ENCODE peak calls at places on chromosomes 6 and 20, in nine cellular contexts. One of them, this sample, is unnamed.

GRCh38 chr6:139882977-139883728 is 508.7 kb upstream of the CITED2 start:
- DNase-seq in gastrocnemius medialis: no peak
- DNase-seq in HL-60: no peak
- DNase-seq in thoracic aorta: no peak
- DNase-seq in AG04450: no peak
- DNase-seq in mammary epithelial cell: no peak
- DNase-seq in neural progenitor cell: no peak
- DNase-seq in RWPE1: peak
- DNase-seq in uterus: no peak
- DNase-seq in this sample: no peak

GRCh38 chr20:33444797-33445560 is 1.4 kb upstream of the SNTA1 start:
- DNase-seq in AG04450: no peak
- DNase-seq in neural progenitor cell: no peak
- DNase-seq in mammary epithelial cell: no peak
- DNase-seq in RWPE1: no peak
- DNase-seq in HL-60: no peak
- DNase-seq in uterus: no peak
- DNase-seq in thoracic aorta: no peak
- DNase-seq in gastrocnemius medialis: peak
- DNase-seq in this sample: no peak

GRCh38 chr6:142871910-142872331 is 73.1 kb downstream of the HIVEP2 start:
- DNase-seq in RWPE1: peak
- DNase-seq in thoracic aorta: no peak
- DNase-seq in mammary epithelial cell: peak
- DNase-seq in gastrocnemius medialis: peak
- DNase-seq in uterus: no peak
- DNase-seq in neural progenitor cell: no peak
- DNase-seq in HL-60: no peak
- DNase-seq in AG04450: peak
- DNase-seq in this sample: no peak

GRCh38 chr20:53949319-53949839 is 121.0 kb downstream of the BCAS1 start:
- DNase-seq in gastrocnemius medialis: no peak
- DNase-seq in HL-60: no peak
- DNase-seq in uterus: no peak
- DNase-seq in RWPE1: peak
- DNase-seq in thoracic aorta: no peak
- DNase-seq in mammary epithelial cell: peak
- DNase-seq in neural progenitor cell: no peak
- DNase-seq in AG04450: no peak
- DNase-seq in this sample: peak

GRCh38 chr6:24646771-24647170 is 780 bp upstream of the KIAA0319 start:
- DNase-seq in RWPE1: peak
- DNase-seq in thoracic aorta: no peak
- DNase-seq in mammary epithelial cell: peak
- DNase-seq in uterus: no peak
- DNase-seq in AG04450: no peak
- DNase-seq in neural progenitor cell: no peak
- DNase-seq in HL-60: no peak
- DNase-seq in gastrocnemius medialis: no peak
- DNase-seq in this sample: no peak

GRCh38 chr20:45969712-45970634 is 2.0 kb downstream of the ZNF335 start:
- DNase-seq in gastrocnemius medialis: no peak
- DNase-seq in HL-60: no peak
- DNase-seq in RWPE1: peak
- DNase-seq in neural progenitor cell: peak
- DNase-seq in AG04450: peak
- DNase-seq in mammary epithelial cell: peak
- DNase-seq in thoracic aorta: no peak
- DNase-seq in uterus: peak
- DNase-seq in this sample: peak

GRCh38 chr20:48384147-48384818 is 443.5 kb downstream of the PREX1 start:
- DNase-seq in thoracic aorta: no peak
- DNase-seq in uterus: no peak
- DNase-seq in RWPE1: peak
- DNase-seq in AG04450: no peak
- DNase-seq in HL-60: no peak
- DNase-seq in neural progenitor cell: no peak
- DNase-seq in gastrocnemius medialis: no peak
- DNase-seq in mammary epithelial cell: no peak
- DNase-seq in this sample: no peak

GRCh38 chr6:150966786-150967185 is 101.3 kb downstream of the MTHFD1L start:
- DNase-seq in gastrocnemius medialis: no peak
- DNase-seq in AG04450: no peak
- DNase-seq in thoracic aorta: no peak
- DNase-seq in HL-60: no peak
- DNase-seq in uterus: no peak
- DNase-seq in RWPE1: no peak
- DNase-seq in mammary epithelial cell: no peak
- DNase-seq in neural progenitor cell: no peak
- DNase-seq in this sample: no peak

GRCh38 chr6:125598422-125598821 is 151.0 kb upstream of the HEY2 start:
- DNase-seq in AG04450: peak
- DNase-seq in thoracic aorta: peak
- DNase-seq in neural progenitor cell: no peak
- DNase-seq in gastrocnemius medialis: peak
- DNase-seq in uterus: peak
- DNase-seq in RWPE1: peak
- DNase-seq in HL-60: peak
- DNase-seq in mammary epithelial cell: peak
- DNase-seq in this sample: peak

GRCh38 chr6:20399518-20399917 is 2.2 kb upstream of the E2F3 start:
- DNase-seq in gastrocnemius medialis: no peak
- DNase-seq in neural progenitor cell: no peak
- DNase-seq in uterus: no peak
- DNase-seq in AG04450: no peak
- DNase-seq in thoracic aorta: no peak
- DNase-seq in HL-60: no peak
- DNase-seq in mammary epithelial cell: no peak
- DNase-seq in RWPE1: no peak
- DNase-seq in this sample: no peak

GRCh38 chr6:20401403-20402180 is at the start of gene E2F3:
- DNase-seq in thoracic aorta: peak
- DNase-seq in RWPE1: peak
- DNase-seq in gastrocnemius medialis: peak
- DNase-seq in AG04450: peak
- DNase-seq in HL-60: peak
- DNase-seq in mammary epithelial cell: peak
- DNase-seq in uterus: peak
- DNase-seq in neural progenitor cell: peak
- DNase-seq in this sample: peak

GRCh38 chr6:20402181-20403079 is 751 bp downstream of the E2F3 start:
- DNase-seq in neural progenitor cell: peak
- DNase-seq in AG04450: no peak
- DNase-seq in uterus: peak
- DNase-seq in gastrocnemius medialis: peak
- DNase-seq in mammary epithelial cell: peak
- DNase-seq in RWPE1: peak
- DNase-seq in HL-60: peak
- DNase-seq in thoracic aorta: no peak
- DNase-seq in this sample: peak

GRCh38 chr6:20403080-20403765 is 1.5 kb downstream of the E2F3 start:
- DNase-seq in RWPE1: peak
- DNase-seq in HL-60: peak
- DNase-seq in mammary epithelial cell: peak
- DNase-seq in AG04450: no peak
- DNase-seq in gastrocnemius medialis: peak
- DNase-seq in neural progenitor cell: peak
- DNase-seq in uterus: peak
- DNase-seq in thoracic aorta: peak
- DNase-seq in this sample: peak

GRCh38 chr6:20400476-20401402 is 940 bp upstream of the E2F3 start:
- DNase-seq in RWPE1: peak
- DNase-seq in mammary epithelial cell: peak
- DNase-seq in gastrocnemius medialis: peak
- DNase-seq in AG04450: no peak
- DNase-seq in thoracic aorta: no peak
- DNase-seq in uterus: peak
- DNase-seq in neural progenitor cell: peak
- DNase-seq in HL-60: no peak
- DNase-seq in this sample: no peak
- TF ChIP-seq CTCF in RWPE1: peak
- TF ChIP-seq CTCF in mammary epithelial cell: peak
- TF ChIP-seq CTCF in gastrocnemius medialis: peak
- TF ChIP-seq CTCF in AG04450: peak
- TF ChIP-seq CTCF in thoracic aorta: peak
- TF ChIP-seq CTCF in uterus: no peak
- TF ChIP-seq CTCF in neural progenitor cell: peak
- TF ChIP-seq CTCF in HL-60: no peak
- TF ChIP-seq CTCF in this sample: peak

GRCh38 chr20:57251344-57251743 is 15.1 kb downstream of the BMP7 start:
- DNase-seq in mammary epithelial cell: no peak
- DNase-seq in RWPE1: no peak
- DNase-seq in uterus: no peak
- DNase-seq in gastrocnemius medialis: no peak
- DNase-seq in HL-60: no peak
- DNase-seq in thoracic aorta: no peak
- DNase-seq in AG04450: no peak
- DNase-seq in neural progenitor cell: peak
- DNase-seq in this sample: no peak
- H3K27ac ChIP-seq in mammary epithelial cell: no peak
- H3K27ac ChIP-seq in RWPE1: no peak
- H3K27ac ChIP-seq in uterus: no peak
- H3K27ac ChIP-seq in gastrocnemius medialis: no peak
- H3K27ac ChIP-seq in HL-60: no peak
- H3K27ac ChIP-seq in thoracic aorta: no peak
- H3K27ac ChIP-seq in AG04450: no peak
- H3K27ac ChIP-seq in neural progenitor cell: no peak
- H3K27ac ChIP-seq in this sample: no peak

GRCh38 chr20:2093200-2093781 is 8.3 kb upstream of the STK35 start:
- DNase-seq in gastrocnemius medialis: no peak
- DNase-seq in uterus: no peak
- DNase-seq in neural progenitor cell: peak
- DNase-seq in AG04450: no peak
- DNase-seq in HL-60: no peak
- DNase-seq in mammary epithelial cell: peak
- DNase-seq in thoracic aorta: no peak
- DNase-seq in RWPE1: peak
- DNase-seq in this sample: no peak
- TF ChIP-seq CTCF in gastrocnemius medialis: peak
- TF ChIP-seq CTCF in uterus: no peak
- TF ChIP-seq CTCF in neural progenitor cell: peak
- TF ChIP-seq CTCF in AG04450: peak
- TF ChIP-seq CTCF in HL-60: peak
- TF ChIP-seq CTCF in mammary epithelial cell: peak
- TF ChIP-seq CTCF in thoracic aorta: no peak
- TF ChIP-seq CTCF in RWPE1: peak
- TF ChIP-seq CTCF in this sample: peak

DNA sequence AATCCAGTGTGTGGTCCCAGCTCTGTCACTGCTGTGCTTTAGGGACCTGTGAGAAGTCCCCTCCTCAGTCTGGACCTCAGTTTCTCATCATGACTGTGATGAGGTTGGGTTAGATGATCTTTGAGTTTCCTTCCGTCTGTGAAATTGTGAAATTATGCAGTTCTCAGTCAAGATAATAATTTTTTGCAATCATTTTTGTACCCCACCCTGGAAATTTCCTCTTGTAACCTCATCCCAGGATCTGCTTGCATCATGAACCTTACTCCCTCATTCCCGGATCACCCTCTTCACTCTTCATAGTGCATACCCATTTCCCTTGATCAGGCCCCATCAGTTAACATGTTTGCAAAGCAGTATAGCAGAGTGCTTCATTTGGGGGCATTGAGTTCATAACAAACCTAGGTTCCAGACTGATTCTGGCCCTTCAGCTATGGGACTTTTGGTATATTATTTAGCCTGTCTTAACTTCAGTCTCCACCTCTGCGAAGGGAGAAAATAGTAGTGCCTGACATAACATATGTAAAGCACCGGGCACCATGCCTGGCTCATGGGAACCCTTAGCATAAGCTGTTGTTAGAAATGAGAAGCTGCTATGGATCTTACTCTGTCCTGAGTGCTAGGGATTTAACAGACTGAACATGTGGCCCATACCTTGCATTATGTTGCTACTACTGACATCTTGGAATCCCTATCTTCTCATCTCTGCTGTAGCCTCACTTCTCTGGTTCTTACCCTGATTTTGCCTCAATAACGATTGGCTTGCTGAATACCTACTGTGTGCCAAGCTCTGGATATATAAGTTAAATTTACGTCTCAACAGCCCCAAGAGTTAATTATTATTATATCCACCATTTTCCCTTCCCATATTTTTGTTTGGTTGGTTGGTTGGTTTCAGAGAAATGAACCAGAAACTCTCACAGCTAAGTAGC is 1.4 kb downstream of the ZNF76 start:
- DNase-seq in neural progenitor cell: no peak
- DNase-seq in gastrocnemius medialis: no peak
- DNase-seq in thoracic aorta: no peak
- DNase-seq in HL-60: peak
- DNase-seq in AG04450: no peak
- DNase-seq in RWPE1: no peak
- DNase-seq in uterus: no peak
- DNase-seq in mammary epithelial cell: no peak
- DNase-seq in this sample: no peak
- H3K27ac ChIP-seq in neural progenitor cell: no peak
- H3K27ac ChIP-seq in gastrocnemius medialis: peak
- H3K27ac ChIP-seq in thoracic aorta: peak
- H3K27ac ChIP-seq in HL-60: peak
- H3K27ac ChIP-seq in AG04450: no peak
- H3K27ac ChIP-seq in RWPE1: peak
- H3K27ac ChIP-seq in uterus: peak
- H3K27ac ChIP-seq in mammary epithelial cell: peak
- H3K27ac ChIP-seq in this sample: peak

GRCh38 chr20:32207211-32207625 is 325 bp downstream of the PLAGL2 start:
- DNase-seq in mammary epithelial cell: no peak
- DNase-seq in AG04450: no peak
- DNase-seq in thoracic aorta: no peak
- DNase-seq in HL-60: no peak
- DNase-seq in RWPE1: no peak
- DNase-seq in neural progenitor cell: peak
- DNase-seq in uterus: no peak
- DNase-seq in gastrocnemius medialis: no peak
- DNase-seq in this sample: no peak
- TF ChIP-seq CTCF in mammary epithelial cell: no peak
- TF ChIP-seq CTCF in AG04450: no peak
- TF ChIP-seq CTCF in thoracic aorta: no peak
- TF ChIP-seq CTCF in HL-60: no peak
- TF ChIP-seq CTCF in RWPE1: no peak
- TF ChIP-seq CTCF in neural progenitor cell: no peak
- TF ChIP-seq CTCF in uterus: no peak
- TF ChIP-seq CTCF in gastrocnemius medialis: no peak
- TF ChIP-seq CTCF in this sample: no peak

GRCh38 chr6:64293298-64293697 is 657.7 kb downstream of the PHF3 start:
- DNase-seq in neural progenitor cell: no peak
- DNase-seq in AG04450: no peak
- DNase-seq in gastrocnemius medialis: no peak
- DNase-seq in thoracic aorta: no peak
- DNase-seq in mammary epithelial cell: no peak
- DNase-seq in uterus: no peak
- DNase-seq in HL-60: no peak
- DNase-seq in RWPE1: no peak
- DNase-seq in this sample: no peak
- H3K27ac ChIP-seq in neural progenitor cell: no peak
- H3K27ac ChIP-seq in AG04450: no peak
- H3K27ac ChIP-seq in gastrocnemius medialis: no peak
- H3K27ac ChIP-seq in thoracic aorta: no peak
- H3K27ac ChIP-seq in mammary epithelial cell: no peak
- H3K27ac ChIP-seq in uterus: no peak
- H3K27ac ChIP-seq in HL-60: no peak
- H3K27ac ChIP-seq in RWPE1: no peak
- H3K27ac ChIP-seq in this sample: no peak

DNA sequence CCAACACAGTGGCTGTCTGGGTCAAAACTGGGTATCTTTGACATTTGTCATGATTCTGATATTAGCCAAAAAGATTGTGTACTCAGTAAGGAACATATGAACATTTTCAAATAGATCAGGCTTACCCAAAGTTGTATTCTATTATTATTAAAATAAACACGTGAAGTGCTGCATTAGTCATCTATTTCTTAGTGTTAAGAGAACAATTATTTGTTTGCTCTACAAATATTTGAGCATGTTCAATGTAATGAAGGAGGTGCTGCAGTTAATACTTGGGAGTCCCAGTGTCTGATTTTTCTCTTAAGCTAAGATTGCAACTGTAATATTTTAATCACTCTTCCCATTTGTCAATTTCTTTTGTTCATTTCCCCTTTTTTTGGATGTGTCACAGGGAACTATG is 28.2 kb downstream of the CNR1 start:
- DNase-seq in mammary epithelial cell: no peak
- DNase-seq in uterus: no peak
- DNase-seq in HL-60: no peak
- DNase-seq in gastrocnemius medialis: no peak
- DNase-seq in thoracic aorta: no peak
- DNase-seq in RWPE1: no peak
- DNase-seq in AG04450: no peak
- DNase-seq in neural progenitor cell: no peak
- DNase-seq in this sample: no peak
- TF ChIP-seq CTCF in mammary epithelial cell: no peak
- TF ChIP-seq CTCF in uterus: no peak
- TF ChIP-seq CTCF in HL-60: no peak
- TF ChIP-seq CTCF in gastrocnemius medialis: no peak
- TF ChIP-seq CTCF in thoracic aorta: no peak
- TF ChIP-seq CTCF in RWPE1: no peak
- TF ChIP-seq CTCF in AG04450: no peak
- TF ChIP-seq CTCF in neural progenitor cell: no peak
- TF ChIP-seq CTCF in this sample: no peak